ENCODE peak calls at places on chromosome 17, in seven cellular contexts. F, Y, J, R, W, I and S are unnamed samples. For H3K36me3 and H3K27me3, the result is how much of the 10 kb centered on the place peaks cover.

GRCh38 chr17:81387235-81388060 is 7.8 kb upstream of the BAHCC1 start:
- DNase-seq in I (peak), W (no peak), R (no peak), F (peak), J (no peak), Y (no peak), S (peak)

GRCh38 chr17:43401293-43401692 is 2.5 kb downstream of the ARL4D start:
- DNase-seq in I (no peak), F (no peak), J (no peak), Y (no peak), W (peak), R (no peak), S (no peak)

GRCh38 chr17:2688351-2689342 is 22.9 kb downstream of the CLUH start:
- DNase-seq in I (peak), F (no peak), W (peak), Y (peak), J (no peak), R (peak), S (peak)

GRCh38 chr17:20203761-20204263 is 194.7 kb downstream of the SPECC1 start:
- DNase-seq in I (no peak), W (no peak), J (no peak), F (no peak), Y (no peak), R (no peak), S (no peak)

GRCh38 chr17:42520540-42520951 is 15.5 kb upstream of the NAGLU start:
- DNase-seq in F (no peak), I (no peak), W (no peak), R (peak), J (peak), Y (peak), S (no peak)

GRCh38 chr17:74873874-74874614 is 1.2 kb upstream of the FDXR start:
- DNase-seq in W (no peak), F (no peak), I (no peak), J (no peak), R (peak), Y (no peak), S (peak)

GRCh38 chr17:4004517-4005295 is 40.5 kb upstream of the ATP2A3 start:
- DNase-seq in R (peak), Y (peak), I (peak), W (no peak), J (peak), F (peak), S (peak)

GRCh38 chr17:31696184-31696602 is 162.9 kb downstream of the COPRS start:
- DNase-seq in R (peak), Y (no peak), I (peak), W (peak), J (no peak), F (peak), S (peak)

GRCh38 chr17:19338031-19338990 is 24.2 kb downstream of the B9D1 start:
- DNase-seq in J (peak), Y (peak), R (peak), W (peak), F (peak), I (peak), S (peak)

GRCh38 chr17:76139801-76140660 is 1.0 kb downstream of the FOXJ1 start:
- DNase-seq in J (peak), F (no peak), W (no peak), R (no peak), Y (peak), I (peak), S (peak)

GRCh38 chr17:76139261-76139752 is 1.7 kb downstream of the FOXJ1 start:
- DNase-seq in I (no peak), Y (no peak), J (no peak), F (no peak), W (no peak), R (no peak), S (peak)

GRCh38 chr17:76137351-76138233 is 3.5 kb downstream of the FOXJ1 start:
- DNase-seq in F (no peak), Y (no peak), R (no peak), J (no peak), I (no peak), W (no peak), S (peak)

GRCh38 chr17:76138234-76138895 is 2.7 kb downstream of the FOXJ1 start:
- DNase-seq in J (no peak), W (no peak), I (no peak), R (peak), Y (no peak), F (no peak), S (peak)

DNA sequence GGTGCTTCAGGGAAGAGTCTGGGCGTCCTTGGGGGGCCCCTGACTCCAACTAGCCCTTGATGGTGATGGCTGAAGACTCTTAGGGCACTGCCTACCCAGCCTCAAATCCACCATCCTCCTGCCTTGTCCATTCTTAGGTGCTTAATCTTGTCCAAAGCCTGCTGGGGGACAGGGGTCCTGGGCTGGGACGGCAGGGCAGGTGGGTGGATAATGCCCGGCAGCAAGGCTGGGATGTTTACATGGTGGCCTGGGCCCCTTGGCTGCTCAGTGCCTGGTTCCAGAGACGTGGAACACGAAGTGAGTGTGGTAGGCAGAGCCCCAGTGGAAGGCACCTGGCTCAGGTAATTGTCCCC is 2.2 kb downstream of the FOXJ1 start:
- DNase-seq in W (no peak), J (no peak), F (no peak), R (no peak), I (no peak), Y (no peak), S (peak)
- H3K4me3 ChIP-seq in W (no peak), J (no peak), F (no peak), R (no peak), I (peak), Y (no peak), S (peak)

DNA sequence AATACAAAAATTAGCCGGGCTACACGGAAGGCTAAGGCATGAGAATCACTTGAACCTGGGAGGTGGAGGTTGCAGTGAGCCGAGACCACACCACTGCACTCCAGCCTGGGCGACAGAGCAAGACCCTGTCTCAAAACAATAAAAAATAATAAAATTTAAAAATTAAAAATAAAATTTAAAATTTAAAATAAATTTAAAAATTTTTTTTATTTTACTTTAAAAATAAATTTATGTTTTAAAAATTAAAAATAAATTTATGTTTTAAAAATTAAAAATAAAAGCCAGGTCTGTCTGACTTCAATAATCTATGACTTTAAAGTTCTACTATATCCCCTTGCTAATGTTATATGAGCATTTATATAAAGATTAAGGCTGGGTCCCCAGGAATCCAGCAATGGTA is 140.3 kb upstream of the NOL11 start:
- DNase-seq in W (no peak), Y (no peak), R (no peak), I (no peak), F (no peak), J (no peak), S (no peak)
- H3K36me3 ChIP-seq in W (under half), Y (under half), R (under half), I (under half), F (under half), J (under half), S (under half)

GRCh38 chr17:48734328-48735056 is 5.9 kb upstream of the HOXB13 start:
- DNase-seq in F (no peak), R (no peak), W (no peak), J (no peak), Y (no peak), I (no peak), S (no peak)
- H3K27me3 ChIP-seq in F (under half), R (half or more), W (half or more), J (half or more), Y (half or more), I (half or more), S (half or more)

GRCh38 chr17:40607641-40608040 is 40.0 kb downstream of the SMARCE1 start:
- DNase-seq in W (no peak), F (no peak), R (no peak), I (no peak), Y (peak), J (no peak), S (no peak)
- H3K4me3 ChIP-seq in W (no peak), F (no peak), R (no peak), I (no peak), Y (peak), J (no peak), S (no peak)